ENCODE peak calls at places on chromosome 19, in four cellular contexts. X is mammary epithelial cell, W is fibroblast of lung, B is HCT116. L is an unnamed sample.
A peak's percentile ranks its signal among the peaks of the same experiment; 100 is the strongest.

GRCh38 chr19:50230379-50231351 is 27.2 kb downstream of the MYH14 start:
- DNase-seq in B (no peak), W (no peak), X (no peak), L (no peak)

GRCh38 chr19:850221-850978 is 1.7 kb upstream of the ELANE start:
- DNase-seq in X (no peak), W (peak; percentile 59), B (no peak), L (no peak)

GRCh38 chr19:15292847-15293582 is 39.3 kb downstream of the BRD4 start:
- DNase-seq in W (no peak), B (no peak), X (no peak), L (no peak)

GRCh38 chr19:13055213-13056051 is 47.2 kb downstream of the LYL1 start:
- DNase-seq in X (peak; percentile 51), B (no peak), W (peak; percentile 97), L (no peak)

GRCh38 chr19:44777715-44778347 is at the start of gene CBLC:
- DNase-seq in X (peak; percentile 94), B (peak; percentile 94), W (no peak), L (peak; percentile 94)

GRCh38 chr19:30881986-30882385 is 467.2 kb downstream of the TSHZ3 start:
- DNase-seq in B (no peak), W (no peak), X (no peak), L (no peak)

GRCh38 chr19:3054972-3055740 is 7.1 kb downstream of the TLE5 start:
- DNase-seq in W (peak; percentile 56), B (no peak), X (peak; percentile 86), L (no peak)

GRCh38 chr19:45615795-45616708 is 14.0 kb upstream of the GPR4 start:
- DNase-seq in B (peak; percentile 97), X (peak; percentile 71), W (peak; percentile 79), L (peak; percentile 53)

GRCh38 chr19:41540041-41540695 is 35.8 kb upstream of the CEACAM21 start:
- DNase-seq in B (no peak), X (no peak), W (peak; percentile 14), L (no peak)

GRCh38 chr19:29893606-29894284 is 48.3 kb upstream of the URI1 start:
- DNase-seq in W (no peak), X (no peak), B (no peak), L (no peak)

GRCh38 chr19:6772028-6772865 is at the start of gene VAV1:
- DNase-seq in B (no peak), W (no peak), X (no peak), L (no peak)

GRCh38 chr19:53422551-53422950 is 9.2 kb upstream of the ZNF761 start:
- DNase-seq in W (no peak), B (no peak), X (no peak), L (no peak)

GRCh38 chr19:46635920-46636761 is at the start of gene GNG8:
- DNase-seq in B (no peak), W (no peak), X (no peak), L (no peak)

GRCh38 chr19:30277941-30278881 is 94.0 kb upstream of the ZNF536 start:
- DNase-seq in B (no peak), X (no peak), W (no peak), L (no peak)

GRCh38 chr19:50836543-50837195 is 3.3 kb upstream of the KLK15 start:
- DNase-seq in B (no peak), X (no peak), W (no peak), L (no peak)

GRCh38 chr19:49067554-49067953 is 2.9 kb upstream of the NTF4 start:
- DNase-seq in W (no peak), B (no peak), X (no peak), L (no peak)

GRCh38 chr19:7868326-7868670 is 5.9 kb downstream of the PRR36 start:
- DNase-seq in B (no peak), X (no peak), W (no peak), L (no peak)
- H4K20me1 ChIP-seq in B (no peaks in the 10 kb centered on the region), X (peaks cover 2% of the 10 kb centered on the region), W (no peaks in the 10 kb centered on the region), L (peaks cover 2% of the 10 kb centered on the region)

GRCh38 chr19:21934593-21934992 is 76.2 kb downstream of the ZNF208 start:
- DNase-seq in W (no peak), X (no peak), B (no peak), L (no peak)

DNA sequence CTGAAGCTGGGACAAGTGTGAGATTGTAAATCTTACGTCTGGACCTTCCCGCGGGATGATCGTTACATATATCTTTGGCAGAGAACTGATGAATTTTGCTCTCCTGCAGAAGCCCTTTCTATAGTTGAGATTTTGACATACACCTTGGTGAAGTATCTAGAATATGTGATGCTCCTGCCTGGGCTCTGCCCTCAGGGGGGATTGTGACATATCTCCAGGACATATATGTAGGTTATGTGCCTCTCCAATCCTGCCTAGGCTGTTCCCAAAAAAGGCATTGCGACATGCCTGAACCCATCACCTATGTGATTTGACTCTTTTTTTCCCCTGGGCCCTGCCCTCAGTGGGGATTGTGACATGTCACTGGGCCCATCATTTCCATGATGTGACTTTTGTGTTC is 76.6 kb downstream of the ZNF208 start:
- DNase-seq in B (no peak), X (no peak), W (no peak), L (no peak)
- H3K9me3 ChIP-seq in B (peaks cover 25% of the 10 kb centered on the region), X (peaks cover 39% of the 10 kb centered on the region), W (no peaks in the 10 kb centered on the region), L (peaks cover 4% of the 10 kb centered on the region)

GRCh38 chr19:39363909-39364457 is 21.8 kb downstream of the SAMD4B start:
- DNase-seq in X (no peak), B (no peak), W (no peak), L (no peak)

GRCh38 chr19:39362682-39363657 is 20.7 kb downstream of the SAMD4B start:
- DNase-seq in X (peak; percentile 71), W (peak; percentile 79), B (no peak), L (no peak)

GRCh38 chr19:39356647-39357046 is 14.4 kb downstream of the SAMD4B start:
- DNase-seq in W (no peak), X (no peak), B (no peak), L (no peak)

GRCh38 chr19:39359026-39359425 is 16.8 kb downstream of the SAMD4B start:
- DNase-seq in X (no peak), W (no peak), B (no peak), L (no peak)

GRCh38 chr19:39360599-39360998 is 18.4 kb downstream of the SAMD4B start:
- DNase-seq in W (no peak), X (no peak), B (no peak), L (no peak)
- H3K9ac ChIP-seq in W (no peak overlapping the region), X (no peak overlapping the region), B (no peak overlapping the region), L (no peak overlapping the region)

DNA sequence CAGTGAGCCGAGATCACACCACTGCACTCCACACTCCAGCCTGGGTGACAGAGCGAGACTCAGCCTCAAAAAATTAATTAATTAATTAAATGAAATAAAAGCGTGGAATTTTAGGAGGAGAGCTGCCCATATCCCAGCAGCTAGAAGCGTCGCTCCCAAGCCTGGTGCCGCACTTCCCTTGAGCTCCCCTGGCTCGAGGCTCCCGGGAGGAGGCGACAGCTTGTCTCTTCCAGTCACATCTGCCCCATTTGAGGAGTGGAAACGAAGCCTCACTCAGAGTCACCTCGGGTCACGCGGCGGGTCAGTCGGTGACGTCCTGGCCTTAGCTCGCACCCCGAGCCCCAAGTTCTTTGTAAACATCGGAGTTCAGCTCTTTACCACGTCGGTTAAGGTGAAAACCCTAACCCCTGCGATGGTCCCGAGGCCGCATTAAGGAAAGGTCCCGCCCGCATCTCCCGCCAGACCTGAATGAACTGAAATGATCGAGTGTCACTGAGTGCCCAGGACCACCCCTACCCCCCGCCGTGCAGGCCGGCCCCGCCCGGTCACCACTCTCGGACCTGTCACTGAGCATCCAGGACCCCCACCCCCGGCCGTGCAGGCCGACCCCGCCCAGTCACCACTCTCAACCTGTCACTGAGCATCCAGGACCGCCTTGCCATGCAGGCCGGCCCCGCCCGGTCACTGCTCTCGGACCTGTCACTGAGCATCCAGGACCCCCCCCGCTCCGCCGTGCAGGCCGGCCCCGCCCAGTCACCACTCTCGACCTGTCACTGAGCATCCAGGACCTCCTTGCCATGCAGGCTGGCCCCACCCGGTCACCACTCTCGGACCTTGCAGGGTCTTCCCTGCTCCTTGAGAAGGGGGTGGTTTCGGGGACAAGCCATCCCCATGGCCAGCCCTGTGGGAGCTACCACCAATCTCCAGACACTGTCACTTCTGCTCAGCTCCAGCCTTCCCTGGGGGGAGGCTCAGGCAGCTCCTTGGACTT is 176.9 kb downstream of the KDM4B start:
- DNase-seq in W (no peak), X (no peak), B (no peak), L (no peak)
- H4K20me1 ChIP-seq in W (no peaks in the 10 kb centered on the region), X (no peaks in the 10 kb centered on the region), B (no peaks in the 10 kb centered on the region), L (no peaks in the 10 kb centered on the region)

DNA sequence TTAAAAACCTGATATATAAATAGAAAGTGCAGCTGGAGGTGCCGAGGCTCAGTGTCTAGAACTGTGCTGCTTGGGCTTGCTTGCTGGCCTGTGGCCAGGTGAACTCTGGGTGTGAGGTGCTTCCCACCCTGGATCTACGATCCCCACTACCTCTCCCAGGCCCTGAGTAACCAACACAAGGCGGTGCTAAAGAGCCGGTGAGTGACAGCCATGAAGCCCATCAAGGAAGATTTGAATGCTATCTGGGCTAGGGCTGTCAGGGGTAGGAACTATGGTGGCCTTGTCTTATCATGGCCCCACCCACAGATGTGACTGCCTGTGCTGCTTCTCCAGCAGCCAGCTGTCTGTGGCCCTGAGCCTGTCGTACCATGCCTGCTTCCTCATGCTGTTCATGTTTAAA is 25.6 kb upstream of the ZNF91 start:
- DNase-seq in W (no peak), X (no peak), B (no peak), L (no peak)
- H3K9me3 ChIP-seq in W (no peaks in the 10 kb centered on the region), X (no peaks in the 10 kb centered on the region), B (peaks cover 14% of the 10 kb centered on the region), L (no peaks in the 10 kb centered on the region)

GRCh38 chr19:35513975-35514809 is 743 bp upstream of the DMKN start:
- DNase-seq in X (no peak), B (peak; percentile 12), W (no peak), L (no peak)
- H3K9ac ChIP-seq in X (no peak overlapping the region), B (peak overlapping the region; percentile 39), W (peak overlapping the region; percentile 43), L (no peak overlapping the region)

DNA sequence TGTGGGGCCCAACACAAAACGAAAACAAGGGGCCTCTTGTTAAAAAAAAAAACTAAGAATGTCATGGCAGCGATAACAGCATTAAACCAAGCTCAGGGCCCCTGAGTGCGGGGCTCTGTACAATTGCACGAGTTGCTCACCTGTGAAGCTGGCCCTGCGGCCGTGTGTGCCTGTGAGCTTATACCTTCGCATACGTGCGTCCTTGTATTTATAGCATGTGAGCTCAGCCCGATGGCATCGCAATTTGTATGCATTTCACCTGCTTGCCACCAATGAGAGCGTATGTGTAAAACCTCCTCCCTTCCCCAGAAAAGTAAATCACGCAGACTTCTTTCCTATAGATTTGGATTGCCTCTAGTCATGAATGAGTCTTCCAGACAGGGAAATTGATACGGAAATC is 17.1 kb downstream of the HNRNPM start:
- DNase-seq in X (no peak), B (no peak), W (no peak), L (no peak)
- H4K20me1 ChIP-seq in X (peaks cover 32% of the 10 kb centered on the region), B (peaks cover 71% of the 10 kb centered on the region), W (no peaks in the 10 kb centered on the region), L (peaks cover 33% of the 10 kb centered on the region)